ENCODE peak calls at places on chromosomes 6 and 20, in six cellular contexts. One of them, this sample, is unnamed.

GRCh38 chr6:30759575-30760239 is 15.4 kb upstream of the IER3 start:
- DNase-seq in Kasumi-1: no peak
- DNase-seq in COR-L47: no peak
- DNase-seq in EH: peak
- DNase-seq in stomach: no peak
- DNase-seq in A549: peak
- DNase-seq in this sample: peak

GRCh38 chr6:111256646-111257045 is 169.3 kb downstream of the SLC16A10 start:
- DNase-seq in stomach: no peak
- DNase-seq in EH: peak
- DNase-seq in COR-L47: no peak
- DNase-seq in A549: no peak
- DNase-seq in Kasumi-1: peak
- DNase-seq in this sample: no peak

GRCh38 chr6:150600302-150601017 is 775 bp downstream of the PLEKHG1 start:
- DNase-seq in EH: peak
- DNase-seq in stomach: peak
- DNase-seq in COR-L47: no peak
- DNase-seq in Kasumi-1: peak
- DNase-seq in A549: peak
- DNase-seq in this sample: peak

GRCh38 chr6:39339557-39340555 is 17.4 kb upstream of the KCNK16 start:
- DNase-seq in EH: no peak
- DNase-seq in COR-L47: peak
- DNase-seq in A549: no peak
- DNase-seq in Kasumi-1: no peak
- DNase-seq in stomach: peak
- DNase-seq in this sample: no peak

GRCh38 chr20:62929051-62929538 is 2.8 kb upstream of the DIDO1 start:
- DNase-seq in EH: peak
- DNase-seq in A549: no peak
- DNase-seq in COR-L47: no peak
- DNase-seq in Kasumi-1: peak
- DNase-seq in stomach: peak
- DNase-seq in this sample: no peak

GRCh38 chr6:138920906-138921305 is 67.1 kb downstream of the REPS1 start:
- DNase-seq in A549: no peak
- DNase-seq in EH: no peak
- DNase-seq in COR-L47: no peak
- DNase-seq in stomach: no peak
- DNase-seq in Kasumi-1: no peak
- DNase-seq in this sample: no peak

GRCh38 chr20:40279390-40279789 is 409.6 kb downstream of the MAFB start:
- DNase-seq in COR-L47: no peak
- DNase-seq in Kasumi-1: no peak
- DNase-seq in stomach: no peak
- DNase-seq in A549: no peak
- DNase-seq in EH: peak
- DNase-seq in this sample: no peak

GRCh38 chr20:44075191-44075949 is 111.6 kb downstream of the JPH2 start:
- DNase-seq in COR-L47: no peak
- DNase-seq in EH: no peak
- DNase-seq in A549: no peak
- DNase-seq in stomach: peak
- DNase-seq in Kasumi-1: no peak
- DNase-seq in this sample: no peak

GRCh38 chr6:5173862-5174643 is 86.7 kb downstream of the LYRM4 start:
- DNase-seq in stomach: no peak
- DNase-seq in Kasumi-1: peak
- DNase-seq in COR-L47: peak
- DNase-seq in EH: peak
- DNase-seq in A549: no peak
- DNase-seq in this sample: no peak

GRCh38 chr6:10429638-10430427 is 15.0 kb upstream of the TFAP2A start:
- DNase-seq in Kasumi-1: peak
- DNase-seq in A549: no peak
- DNase-seq in stomach: no peak
- DNase-seq in COR-L47: peak
- DNase-seq in EH: peak
- DNase-seq in this sample: no peak

GRCh38 chr6:54063228-54063539 is 48.1 kb upstream of the MLIP start:
- DNase-seq in COR-L47: no peak
- DNase-seq in Kasumi-1: no peak
- DNase-seq in EH: no peak
- DNase-seq in A549: no peak
- DNase-seq in stomach: no peak
- DNase-seq in this sample: no peak

GRCh38 chr20:53691060-53691810 is 97.6 kb upstream of the ZNF217 start:
- DNase-seq in COR-L47: no peak
- DNase-seq in stomach: no peak
- DNase-seq in EH: no peak
- DNase-seq in A549: no peak
- DNase-seq in Kasumi-1: no peak
- DNase-seq in this sample: no peak

GRCh38 chr20:1934162-1934561 is 39.0 kb downstream of the SIRPA start:
- DNase-seq in Kasumi-1: no peak
- DNase-seq in COR-L47: no peak
- DNase-seq in stomach: no peak
- DNase-seq in EH: peak
- DNase-seq in A549: no peak
- DNase-seq in this sample: no peak

GRCh38 chr6:107692351-107692750 is 131.8 kb downstream of the SCML4 start:
- DNase-seq in COR-L47: no peak
- DNase-seq in A549: no peak
- DNase-seq in EH: peak
- DNase-seq in Kasumi-1: no peak
- DNase-seq in stomach: no peak
- DNase-seq in this sample: no peak